ENCODE peak calls at places on chromosomes 4 and X, in nine cellular contexts. One of them, this sample, is unnamed.
A peak's percentile ranks its signal among the peaks of the same experiment; 100 is the strongest.

GRCh38 chr4:11589676-11590075 is 161.0 kb upstream of the HS3ST1 start:
- DNase-seq in fibroblast of the aortic adventitia: peak; percentile 52
- DNase-seq in A549: no peak
- DNase-seq in GM13977: no peak
- DNase-seq in type B pancreatic cell: no peak
- DNase-seq in cardiac fibroblast: peak; percentile 62
- DNase-seq in ovary: no peak
- DNase-seq in RWPE1: no peak
- DNase-seq in sigmoid colon: no peak
- DNase-seq in this sample: peak; percentile 55

GRCh38 chrX:40040686-40041461 is 56.9 kb downstream of the BCOR start:
- DNase-seq in fibroblast of the aortic adventitia: no peak
- DNase-seq in A549: no peak
- DNase-seq in GM13977: no peak
- DNase-seq in type B pancreatic cell: no peak
- DNase-seq in cardiac fibroblast: no peak
- DNase-seq in ovary: no peak
- DNase-seq in RWPE1: no peak
- DNase-seq in sigmoid colon: no peak
- DNase-seq in this sample: peak; percentile 8

GRCh38 chrX:135437867-135438733 is 16.4 kb downstream of the SMIM10L2A start:
- DNase-seq in fibroblast of the aortic adventitia: no peak
- DNase-seq in A549: no peak
- DNase-seq in GM13977: no peak
- DNase-seq in type B pancreatic cell: no peak
- DNase-seq in cardiac fibroblast: no peak
- DNase-seq in ovary: peak; percentile 5
- DNase-seq in RWPE1: no peak
- DNase-seq in sigmoid colon: no peak
- DNase-seq in this sample: no peak

GRCh38 chr4:138864961-138865720 is 150.4 kb upstream of the NOCT start:
- DNase-seq in fibroblast of the aortic adventitia: no peak
- DNase-seq in A549: no peak
- DNase-seq in GM13977: no peak
- DNase-seq in type B pancreatic cell: no peak
- DNase-seq in cardiac fibroblast: no peak
- DNase-seq in ovary: no peak
- DNase-seq in RWPE1: no peak
- DNase-seq in sigmoid colon: no peak
- DNase-seq in this sample: no peak

GRCh38 chr4:61202100-61202637 is 2.0 kb downstream of the ADGRL3 start:
- DNase-seq in fibroblast of the aortic adventitia: no peak
- DNase-seq in A549: no peak
- DNase-seq in GM13977: peak; percentile 22
- DNase-seq in type B pancreatic cell: peak; percentile 70
- DNase-seq in cardiac fibroblast: peak; percentile 53
- DNase-seq in ovary: peak; percentile 8
- DNase-seq in RWPE1: peak; percentile 9
- DNase-seq in sigmoid colon: peak; percentile 57
- DNase-seq in this sample: peak; percentile 12

GRCh38 chr4:145956288-145956890 is 17.8 kb upstream of the ZNF827 start:
- DNase-seq in fibroblast of the aortic adventitia: peak; percentile 43
- DNase-seq in A549: no peak
- DNase-seq in GM13977: peak; percentile 24
- DNase-seq in type B pancreatic cell: no peak
- DNase-seq in cardiac fibroblast: peak; percentile 64
- DNase-seq in ovary: no peak
- DNase-seq in RWPE1: no peak
- DNase-seq in sigmoid colon: no peak
- DNase-seq in this sample: peak; percentile 59

GRCh38 chr4:84218002-84218401 is 281.1 kb downstream of the NKX6-1 start:
- DNase-seq in fibroblast of the aortic adventitia: no peak
- DNase-seq in A549: no peak
- DNase-seq in GM13977: no peak
- DNase-seq in type B pancreatic cell: no peak
- DNase-seq in cardiac fibroblast: no peak
- DNase-seq in ovary: no peak
- DNase-seq in RWPE1: no peak
- DNase-seq in sigmoid colon: no peak
- DNase-seq in this sample: no peak

GRCh38 chr4:75561789-75562188 is 5.9 kb downstream of the ODAPH start:
- DNase-seq in fibroblast of the aortic adventitia: no peak
- DNase-seq in A549: no peak
- DNase-seq in GM13977: no peak
- DNase-seq in type B pancreatic cell: no peak
- DNase-seq in cardiac fibroblast: peak; percentile 8
- DNase-seq in ovary: no peak
- DNase-seq in RWPE1: no peak
- DNase-seq in sigmoid colon: no peak
- DNase-seq in this sample: peak; percentile 23

GRCh38 chrX:132940727-132941162 is 17.7 kb downstream of the HS6ST2 start:
- DNase-seq in fibroblast of the aortic adventitia: no peak
- DNase-seq in A549: no peak
- DNase-seq in GM13977: no peak
- DNase-seq in type B pancreatic cell: no peak
- DNase-seq in cardiac fibroblast: no peak
- DNase-seq in ovary: no peak
- DNase-seq in RWPE1: peak; percentile 29
- DNase-seq in sigmoid colon: no peak
- DNase-seq in this sample: no peak
- TF ChIP-seq CTCF in fibroblast of the aortic adventitia: no peak
- TF ChIP-seq CTCF in A549: no peak
- TF ChIP-seq CTCF in GM13977: no peak
- TF ChIP-seq CTCF in type B pancreatic cell: peak; percentile 68
- TF ChIP-seq CTCF in cardiac fibroblast: no peak
- TF ChIP-seq CTCF in ovary: no peak
- TF ChIP-seq CTCF in RWPE1: no peak
- TF ChIP-seq CTCF in sigmoid colon: no peak
- TF ChIP-seq CTCF in this sample: peak; percentile 13

GRCh38 chrX:3451566-3451965 is 105.1 kb upstream of the MXRA5 start:
- DNase-seq in fibroblast of the aortic adventitia: no peak
- DNase-seq in A549: no peak
- DNase-seq in GM13977: no peak
- DNase-seq in type B pancreatic cell: no peak
- DNase-seq in cardiac fibroblast: no peak
- DNase-seq in ovary: no peak
- DNase-seq in RWPE1: no peak
- DNase-seq in sigmoid colon: no peak
- DNase-seq in this sample: no peak
- TF ChIP-seq CTCF in fibroblast of the aortic adventitia: no peak
- TF ChIP-seq CTCF in A549: no peak
- TF ChIP-seq CTCF in GM13977: no peak
- TF ChIP-seq CTCF in type B pancreatic cell: no peak
- TF ChIP-seq CTCF in cardiac fibroblast: no peak
- TF ChIP-seq CTCF in ovary: no peak
- TF ChIP-seq CTCF in RWPE1: no peak
- TF ChIP-seq CTCF in sigmoid colon: no peak
- TF ChIP-seq CTCF in this sample: no peak

DNA sequence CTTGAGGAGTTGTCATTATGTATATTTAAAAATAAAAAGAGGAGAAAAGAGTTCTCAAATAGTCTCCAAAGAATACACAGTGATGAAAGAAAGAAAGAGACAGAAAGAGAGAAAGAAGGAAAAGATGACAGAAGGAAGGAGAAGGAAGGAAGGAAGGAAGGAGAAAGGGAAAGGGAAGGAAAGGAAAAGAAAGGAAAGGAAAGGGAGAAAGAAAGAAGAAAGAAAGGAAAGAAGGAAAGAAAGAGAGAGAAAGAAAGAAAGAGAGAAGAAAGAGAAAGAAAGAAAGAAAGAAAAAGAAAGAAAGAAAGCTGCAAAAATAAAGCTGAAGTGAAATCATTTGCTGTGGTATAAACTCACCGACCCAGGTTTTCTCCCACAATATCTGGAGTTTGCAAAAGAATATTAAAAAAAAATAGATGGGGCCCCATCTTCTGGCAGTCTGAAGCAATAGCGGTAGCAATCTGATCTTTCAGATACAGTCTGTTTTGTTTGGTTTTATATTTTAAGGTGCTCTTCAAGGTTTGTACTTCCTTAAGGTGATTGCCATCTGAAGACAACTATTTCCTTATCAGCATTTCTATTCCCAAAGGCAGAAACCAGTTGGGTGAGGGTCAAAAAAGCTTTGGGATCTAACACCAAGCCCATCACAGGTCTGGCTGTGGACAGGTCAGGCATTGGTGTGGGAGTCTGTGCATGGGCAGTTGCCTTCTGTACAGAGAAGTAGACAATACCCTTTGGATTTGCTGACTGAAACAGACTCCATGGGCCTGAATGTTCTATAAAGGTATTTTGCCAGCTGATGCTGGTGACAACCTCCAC is 160.4 kb downstream of the CPEB2 start:
- DNase-seq in fibroblast of the aortic adventitia: peak; percentile 68
- DNase-seq in A549: no peak
- DNase-seq in GM13977: peak; percentile 40
- DNase-seq in type B pancreatic cell: no peak
- DNase-seq in cardiac fibroblast: peak; percentile 69
- DNase-seq in ovary: no peak
- DNase-seq in RWPE1: peak; percentile 5
- DNase-seq in sigmoid colon: no peak
- DNase-seq in this sample: peak; percentile 64
- TF ChIP-seq CTCF in fibroblast of the aortic adventitia: peak; percentile 62
- TF ChIP-seq CTCF in A549: peak; percentile 54
- TF ChIP-seq CTCF in GM13977: peak; percentile 52
- TF ChIP-seq CTCF in type B pancreatic cell: peak; percentile 67
- TF ChIP-seq CTCF in cardiac fibroblast: peak; percentile 41
- TF ChIP-seq CTCF in ovary: peak; percentile 42
- TF ChIP-seq CTCF in RWPE1: peak; percentile 55
- TF ChIP-seq CTCF in sigmoid colon: peak; percentile 18
- TF ChIP-seq CTCF in this sample: peak; percentile 47

GRCh38 chr4:77443941-77444340 is 161.7 kb upstream of the CXCL13 start:
- DNase-seq in fibroblast of the aortic adventitia: peak; percentile 97
- DNase-seq in A549: no peak
- DNase-seq in GM13977: no peak
- DNase-seq in type B pancreatic cell: no peak
- DNase-seq in cardiac fibroblast: peak; percentile 18
- DNase-seq in ovary: no peak
- DNase-seq in RWPE1: no peak
- DNase-seq in sigmoid colon: no peak
- DNase-seq in this sample: peak; percentile 69
- TF ChIP-seq CTCF in fibroblast of the aortic adventitia: no peak
- TF ChIP-seq CTCF in A549: no peak
- TF ChIP-seq CTCF in GM13977: no peak
- TF ChIP-seq CTCF in type B pancreatic cell: no peak
- TF ChIP-seq CTCF in cardiac fibroblast: no peak
- TF ChIP-seq CTCF in ovary: no peak
- TF ChIP-seq CTCF in RWPE1: no peak
- TF ChIP-seq CTCF in sigmoid colon: no peak
- TF ChIP-seq CTCF in this sample: no peak

GRCh38 chr4:125432078-125432477 is 117.3 kb downstream of the FAT4 start:
- DNase-seq in fibroblast of the aortic adventitia: peak; percentile 45
- DNase-seq in A549: no peak
- DNase-seq in GM13977: no peak
- DNase-seq in type B pancreatic cell: no peak
- DNase-seq in cardiac fibroblast: peak; percentile 15
- DNase-seq in ovary: no peak
- DNase-seq in RWPE1: no peak
- DNase-seq in sigmoid colon: no peak
- DNase-seq in this sample: peak; percentile 35
- TF ChIP-seq CTCF in fibroblast of the aortic adventitia: no peak
- TF ChIP-seq CTCF in A549: no peak
- TF ChIP-seq CTCF in GM13977: no peak
- TF ChIP-seq CTCF in type B pancreatic cell: no peak
- TF ChIP-seq CTCF in cardiac fibroblast: peak; percentile 19
- TF ChIP-seq CTCF in ovary: no peak
- TF ChIP-seq CTCF in RWPE1: no peak
- TF ChIP-seq CTCF in sigmoid colon: no peak
- TF ChIP-seq CTCF in this sample: peak; percentile 32

This sample was measured in fibroblast of pulmonary artery.